ENCODE peak calls at places on chromosome 14, in nine cellular contexts. K is SK-N-DZ; M is NCI-H1105; C is stimulated activated CD8-positive, alpha-beta memory T cell treated with anti-CD3 and anti-CD28 coated beads, Interleukin-4, amount 100 ng/mL, for 1 hour; B is nephron progenitor cell; H is body of pancreas; Q is GM10248; P is lung microvascular endothelial cell; X is H9. Z is an unnamed sample.
A peak's percentile ranks its signal among the peaks of the same experiment; 100 is the strongest.

GRCh38 chr14:100709252-100709955 is 17.3 kb upstream of the DLK1 start:
- DNase-seq in K (no peak), M (no peak), C (no peak), B (peak; percentile 67), H (peak; percentile 21), Q (no peak), P (peak; percentile 63), X (no peak), Z (peak; percentile 49)

GRCh38 chr14:104681689-104682074 is 7.7 kb upstream of the INF2 start:
- DNase-seq in K (peak; percentile 20), M (no peak), C (no peak), B (peak; percentile 77), H (peak; percentile 80), Q (no peak), P (peak; percentile 51), X (peak; percentile 94), Z (no peak)

GRCh38 chr14:55873229-55873628 is 245.0 kb upstream of the PELI2 start:
- DNase-seq in K (no peak), M (no peak), C (no peak), B (no peak), H (no peak), Q (no peak), P (no peak), X (no peak), Z (no peak)

GRCh38 chr14:92651106-92651792 is 97.2 kb downstream of the LGMN start:
- DNase-seq in K (no peak), M (no peak), C (peak; percentile 63), B (no peak), H (peak; percentile 75), Q (peak; percentile 88), P (no peak), X (no peak), Z (peak; percentile 53)

GRCh38 chr14:104423224-104423681 is 156.3 kb upstream of the C14orf180 start:
- DNase-seq in K (no peak), M (no peak), C (no peak), B (no peak), H (no peak), Q (no peak), P (no peak), X (no peak), Z (no peak)

GRCh38 chr14:58667900-58668299 is 30.1 kb downstream of the DACT1 start:
- DNase-seq in K (no peak), M (no peak), C (no peak), B (no peak), H (no peak), Q (no peak), P (no peak), X (no peak), Z (no peak)

GRCh38 chr14:105898482-105899010 is 372.2 kb downstream of the TMEM121 start:
- DNase-seq in K (no peak), M (no peak), C (no peak), B (no peak), H (no peak), Q (no peak), P (no peak), X (no peak), Z (no peak)

GRCh38 chr14:73125169-73125588 is 11.1 kb upstream of the PSEN1 start:
- DNase-seq in K (no peak), M (no peak), C (no peak), B (no peak), H (no peak), Q (no peak), P (no peak), X (no peak), Z (no peak)

GRCh38 chr14:63174760-63175191 is 29.5 kb upstream of the RHOJ start:
- DNase-seq in K (peak; percentile 2), M (peak; percentile 52), C (no peak), B (peak; percentile 20), H (peak; percentile 15), Q (peak; percentile 20), P (peak; percentile 87), X (peak; percentile 34), Z (no peak)

GRCh38 chr14:85556263-85556662 is 26.3 kb downstream of the FLRT2 start:
- DNase-seq in K (no peak), M (no peak), C (no peak), B (no peak), H (no peak), Q (no peak), P (no peak), X (no peak), Z (no peak)

GRCh38 chr14:105059035-105059916 is 6.0 kb downstream of the GPR132 start:
- DNase-seq in K (no peak), M (no peak), C (no peak), B (no peak), H (peak; percentile 64), Q (no peak), P (no peak), X (peak; percentile 60), Z (no peak)

GRCh38 chr14:82642425-82642824 is 1108.8 kb upstream of the SEL1L start:
- DNase-seq in K (no peak), M (no peak), C (no peak), B (peak; percentile 65), H (no peak), Q (peak; percentile 18), P (peak; percentile 13), X (peak; percentile 88), Z (no peak)

GRCh38 chr14:34450958-34451357 is 11.1 kb downstream of the SPTSSA start:
- DNase-seq in K (no peak), M (no peak), C (no peak), B (no peak), H (no peak), Q (no peak), P (no peak), X (no peak), Z (no peak)

GRCh38 chr14:104284107-104284592 is 145.8 kb downstream of the KIF26A start:
- DNase-seq in K (no peak), M (no peak), C (no peak), B (no peak), H (no peak), Q (no peak), P (no peak), X (peak; percentile 24), Z (no peak)

GRCh38 chr14:39441805-39442204 is 9.6 kb upstream of the FBXO33 start:
- DNase-seq in K (no peak), M (no peak), C (no peak), B (no peak), H (no peak), Q (no peak), P (no peak), X (no peak), Z (no peak)

GRCh38 chr14:74620497-74620921 is 8.5 kb upstream of the LTBP2 start:
- DNase-seq in K (no peak), M (no peak), C (no peak), B (no peak), H (no peak), Q (no peak), P (peak; percentile 81), X (no peak), Z (no peak)

GRCh38 chr14:32258574-32258973 is 55.5 kb upstream of the RNU6-8 start:
- DNase-seq in K (no peak), M (no peak), C (no peak), B (no peak), H (no peak), Q (no peak), P (no peak), X (no peak), Z (no peak)

GRCh38 chr14:50272498-50272897 is 39.5 kb downstream of the L2HGDH start:
- DNase-seq in K (no peak), M (no peak), C (no peak), B (no peak), H (no peak), Q (no peak), P (no peak), X (no peak), Z (no peak)

GRCh38 chr14:72786377-72787350 is 107.2 kb downstream of the DPF3 start:
- DNase-seq in K (no peak), M (no peak), C (no peak), B (no peak), H (no peak), Q (no peak), P (no peak), X (no peak), Z (no peak)

GRCh38 chr14:68704736-68705720 is 87.8 kb downstream of the ZFP36L1 start:
- DNase-seq in K (no peak), M (no peak), C (no peak), B (no peak), H (no peak), Q (no peak), P (no peak), X (no peak), Z (no peak)

GRCh38 chr14:32318087-32318486 is 11.0 kb upstream of the AKAP6 start:
- DNase-seq in K (no peak), M (no peak), C (no peak), B (no peak), H (no peak), Q (no peak), P (no peak), X (no peak), Z (no peak)

GRCh38 chr14:88848571-88848970 is 24.1 kb downstream of the TTC8 start:
- DNase-seq in K (no peak), M (no peak), C (no peak), B (no peak), H (no peak), Q (no peak), P (no peak), X (no peak), Z (no peak)

GRCh38 chr14:61749867-61750266 is 12.4 kb upstream of the SNAPC1 start:
- DNase-seq in K (no peak), M (peak; percentile 66), C (no peak), B (no peak), H (no peak), Q (no peak), P (peak; percentile 36), X (no peak), Z (no peak)

GRCh38 chr14:61527325-61528100 is 167.8 kb upstream of the HIF1A start:
- DNase-seq in K (no peak), M (no peak), C (no peak), B (no peak), H (peak; percentile 69), Q (no peak), P (no peak), X (no peak), Z (no peak)

GRCh38 chr14:100621806-100622205 is 34.6 kb upstream of the BEGAIN start:
- DNase-seq in K (no peak), M (no peak), C (no peak), B (no peak), H (no peak), Q (no peak), P (no peak), X (no peak), Z (no peak)

GRCh38 chr14:89436274-89436656 is 19.2 kb upstream of the FOXN3 start:
- DNase-seq in K (no peak), M (no peak), C (no peak), B (no peak), H (no peak), Q (no peak), P (no peak), X (no peak), Z (no peak)

GRCh38 chr14:72649603-72650227 is 244.2 kb downstream of the DPF3 start:
- DNase-seq in K (no peak), M (no peak), C (no peak), B (no peak), H (no peak), Q (no peak), P (no peak), X (no peak), Z (no peak)

GRCh38 chr14:59101441-59101840 is 87.0 kb upstream of the DAAM1 start:
- DNase-seq in K (no peak), M (no peak), C (no peak), B (no peak), H (no peak), Q (no peak), P (no peak), X (no peak), Z (no peak)

GRCh38 chr14:68757618-68758081 is 35.2 kb downstream of the ZFP36L1 start:
- DNase-seq in K (no peak), M (no peak), C (no peak), B (no peak), H (peak; percentile 74), Q (no peak), P (no peak), X (no peak), Z (no peak)

GRCh38 chr14:24911324-24912095 is 138.4 kb downstream of the STXBP6 start:
- DNase-seq in K (no peak), M (peak; percentile 12), C (no peak), B (no peak), H (peak; percentile 55), Q (no peak), P (no peak), X (no peak), Z (no peak)

GRCh38 chr14:64244279-64244678 is 49.9 kb downstream of the ESR2 start:
- DNase-seq in K (no peak), M (peak; percentile 23), C (no peak), B (no peak), H (peak; percentile 41), Q (no peak), P (peak; percentile 40), X (no peak), Z (no peak)

Z was measured in germinal center.